ENCODE peak calls at places on chromosomes 1 and 21, in six cellular contexts. J is ascending aorta, N is heart left ventricle, D is fibroblast of lung, A is lower lobe of right lung, G is adrenal gland. M is an unnamed sample.
A peak's percentile ranks its signal among the peaks of the same experiment; 100 is the strongest.

GRCh38 chr1:9149151-9149550 is 20.2 kb upstream of the GPR157 start:
- DNase-seq in D (no peak), N (peak; percentile 46), J (no peak), A (no peak), G (no peak), M (no peak)

GRCh38 chr1:212062832-212063438 is 27.4 kb downstream of the DTL start:
- DNase-seq in N (no peak), J (no peak), G (no peak), A (no peak), D (peak; percentile 66), M (peak; percentile 62)

GRCh38 chr21:39051561-39051949 is 131.7 kb downstream of the PSMG1 start:
- DNase-seq in J (peak; percentile 39), N (no peak), G (no peak), A (no peak), D (no peak), M (no peak)

GRCh38 chr1:1779691-1780597 is 1.7 kb upstream of the NADK start:
- DNase-seq in J (peak; percentile 77), G (peak; percentile 74), A (peak; percentile 82), D (peak; percentile 63), N (peak; percentile 61), M (peak; percentile 81)

GRCh38 chr1:16924216-16924918 is 2.6 kb downstream of the CROCC start:
- DNase-seq in N (no peak), D (no peak), G (no peak), A (peak; percentile 34), J (no peak), M (no peak)

GRCh38 chr1:53754484-53755312 is 15.7 kb upstream of the GLIS1 start:
- DNase-seq in J (no peak), D (peak; percentile 82), N (no peak), G (peak; percentile 66), A (no peak), M (peak; percentile 80)

GRCh38 chr21:25809013-25809412 is 74.2 kb downstream of the GABPA start:
- DNase-seq in D (peak; percentile 15), G (no peak), J (no peak), N (no peak), A (no peak), M (no peak)

GRCh38 chr1:228275435-228276342 is 67.8 kb downstream of the OBSCN start:
- DNase-seq in J (peak; percentile 93), D (peak; percentile 78), G (peak; percentile 90), A (peak; percentile 88), N (peak; percentile 90), M (peak; percentile 90)

GRCh38 chr1:234553241-234554156 is 56.5 kb downstream of the IRF2BP2 start:
- DNase-seq in G (peak; percentile 44), J (peak; percentile 56), N (peak; percentile 45), D (peak; percentile 73), A (no peak), M (peak; percentile 96)

GRCh38 chr21:15037894-15038293 is 26.9 kb downstream of the NRIP1 start:
- DNase-seq in D (no peak), J (no peak), N (no peak), A (no peak), G (no peak), M (no peak)

GRCh38 chr1:29569971-29570634 is 333.8 kb downstream of the PTPRU start:
- DNase-seq in D (peak; percentile 88), G (peak; percentile 24), N (no peak), J (no peak), A (no peak), M (no peak)

GRCh38 chr1:159941867-159942560 is 3.4 kb downstream of the IGSF9 start:
- DNase-seq in G (no peak), N (no peak), A (no peak), J (no peak), D (no peak), M (no peak)

GRCh38 chr1:92168657-92169056 is 49.1 kb upstream of the C1orf146 start:
- DNase-seq in J (no peak), A (no peak), D (no peak), G (no peak), N (no peak), M (no peak)

GRCh38 chr1:154485106-154485505 is 16.9 kb upstream of the TDRD10 start:
- DNase-seq in D (no peak), G (peak; percentile 60), N (peak; percentile 69), A (no peak), J (peak; percentile 64), M (peak; percentile 78)

GRCh38 chr1:89761901-89762300 is 58.9 kb upstream of the LRRC8D start:
- DNase-seq in G (peak; percentile 60), D (no peak), N (no peak), A (no peak), J (no peak), M (no peak)

GRCh38 chr1:200262326-200262965 is 147.4 kb downstream of the ZNF281 start:
- DNase-seq in J (no peak), A (no peak), D (no peak), G (no peak), N (no peak), M (no peak)

GRCh38 chr1:19385236-19385635 is 73.1 kb downstream of the SLC66A1 start:
- DNase-seq in N (no peak), G (no peak), D (no peak), A (no peak), J (no peak), M (no peak)

GRCh38 chr1:207645632-207646081 is 724 bp downstream of the CR1L start:
- DNase-seq in J (no peak), D (no peak), G (no peak), N (no peak), A (no peak), M (no peak)

GRCh38 chr1:41545996-41546938 is 61.8 kb upstream of the EDN2 start:
- DNase-seq in J (peak; percentile 53), G (no peak), A (no peak), N (no peak), D (peak; percentile 53), M (peak; percentile 11)

GRCh38 chr1:111989531-111990025 is at the start of gene KCND3:
- DNase-seq in N (peak; percentile 55), D (peak; percentile 4), J (peak; percentile 64), A (peak; percentile 50), G (peak; percentile 33), M (peak; percentile 66)

GRCh38 chr21:36061445-36061844 is 1.1 kb upstream of the SETD4 start:
- DNase-seq in G (no peak), D (no peak), N (no peak), J (no peak), A (no peak), M (no peak)

GRCh38 chr1:6922096-6922931 is 137.1 kb downstream of the CAMTA1 start:
- DNase-seq in A (no peak), N (peak; percentile 68), J (peak; percentile 91), D (peak; percentile 23), G (peak; percentile 75), M (peak; percentile 85)

GRCh38 chr1:234208791-234209190 is 164.5 kb upstream of the COA6 start:
- DNase-seq in N (no peak), A (no peak), J (no peak), D (no peak), G (no peak), M (no peak)

GRCh38 chr1:81848880-81849500 is 48.3 kb downstream of the ADGRL2 start:
- DNase-seq in G (no peak), J (no peak), D (no peak), A (no peak), N (no peak), M (no peak)

GRCh38 chr1:179586107-179586823 is 5.4 kb upstream of the TDRD5 start:
- DNase-seq in D (peak; percentile 40), G (peak; percentile 76), A (peak; percentile 56), N (peak; percentile 52), J (no peak), M (peak; percentile 37)

GRCh38 chr1:66704177-66704880 is 47.9 kb upstream of the DYNLT5 start:
- DNase-seq in A (no peak), N (no peak), D (no peak), J (no peak), G (no peak), M (no peak)

GRCh38 chr1:66705100-66705499 is 47.2 kb upstream of the DYNLT5 start:
- DNase-seq in J (no peak), D (no peak), A (no peak), G (peak; percentile 59), N (no peak), M (no peak)
- H3K27ac ChIP-seq in J (no peak overlapping the region), D (no peak overlapping the region), A (no peak overlapping the region), G (peak overlapping the region; percentile 15), N (no peak overlapping the region), M (no peak overlapping the region)

GRCh38 chr1:85202864-85203255 is 2.0 kb upstream of the SYDE2 start:
- DNase-seq in D (no peak), J (no peak), A (no peak), N (no peak), G (no peak), M (no peak)

GRCh38 chr1:85200367-85200869 is 398 bp downstream of the SYDE2 start:
- DNase-seq in A (peak; percentile 67), G (peak; percentile 29), D (no peak), J (no peak), N (no peak), M (peak; percentile 62)

GRCh38 chr1:85200870-85201339 is at the start of gene SYDE2:
- DNase-seq in N (peak; percentile 89), A (peak; percentile 85), D (peak; percentile 56), J (peak; percentile 88), G (peak; percentile 82), M (peak; percentile 93)

GRCh38 chr1:85202092-85202863 is 1.5 kb upstream of the SYDE2 start:
- DNase-seq in A (no peak), J (no peak), N (no peak), D (no peak), G (no peak), M (no peak)

GRCh38 chr1:85201340-85202091 is 700 bp upstream of the SYDE2 start:
- DNase-seq in J (peak; percentile 81), N (peak; percentile 79), D (peak; percentile 52), A (peak; percentile 84), G (peak; percentile 77), M (peak; percentile 91)
- H3K27ac ChIP-seq in J (peak overlapping the region; percentile 96), N (peak overlapping the region; percentile 90), D (peak overlapping the region; percentile 82), A (peak overlapping the region; percentile 96), G (peak overlapping the region; percentile 93), M (peak overlapping the region; percentile 100)

DNA sequence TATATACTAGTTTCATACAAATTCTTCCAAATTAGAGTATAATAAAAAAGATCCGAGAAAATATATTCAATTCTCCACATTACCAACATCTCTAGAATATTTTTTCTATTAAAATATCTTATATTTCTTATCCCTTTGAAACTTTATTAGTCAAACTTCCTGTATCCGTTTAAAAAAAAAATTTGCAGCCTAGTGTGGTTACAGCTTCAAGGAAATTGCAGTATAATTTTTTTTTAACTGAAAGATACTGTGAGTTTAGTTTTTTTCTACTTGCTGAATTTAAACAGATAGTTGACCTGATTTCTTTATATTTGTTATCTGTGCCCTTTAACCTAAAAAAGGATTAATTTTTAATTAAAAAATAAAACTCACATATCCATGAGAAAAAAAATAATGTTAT is 1.5 kb downstream of the RGS18 start:
- DNase-seq in D (no peak), J (no peak), G (no peak), A (no peak), N (no peak), M (peak; percentile 9)
- H3K27ac ChIP-seq in D (no peak overlapping the region), J (no peak overlapping the region), G (no peak overlapping the region), A (peak overlapping the region; percentile 71), N (no peak overlapping the region), M (no peak overlapping the region)

DNA sequence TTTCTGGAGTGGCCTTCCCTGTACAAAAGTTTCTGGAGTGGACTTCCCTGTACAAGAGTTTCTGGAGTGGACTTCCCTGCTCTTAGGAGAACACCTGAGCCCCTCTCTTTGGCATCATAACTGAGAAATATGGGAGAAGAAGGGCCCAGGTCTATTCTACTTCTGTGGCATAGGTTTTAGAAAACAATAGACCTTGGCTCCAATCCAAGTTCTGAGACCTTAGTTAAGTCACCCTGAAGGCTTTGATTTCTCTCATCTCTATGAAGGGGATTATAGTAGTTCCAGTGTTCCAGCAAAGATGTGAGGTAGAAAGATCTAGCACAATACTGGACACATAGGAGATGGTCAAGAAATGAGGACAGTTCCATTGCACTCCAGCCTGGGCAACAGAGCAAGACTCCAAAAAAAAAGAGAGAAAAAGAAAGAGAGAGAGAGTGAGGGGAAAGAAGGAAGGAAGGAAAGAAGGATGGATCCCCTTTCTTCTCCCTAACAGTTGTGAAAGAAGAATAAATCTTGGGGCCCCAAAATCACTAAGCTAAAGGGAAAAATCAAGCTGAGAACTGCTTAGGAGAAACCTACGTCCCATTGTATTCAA is 13.3 kb upstream of the EIF4G3 start:
- DNase-seq in J (no peak), G (no peak), A (no peak), D (no peak), N (no peak), M (no peak)
- H3K27ac ChIP-seq in J (no peak overlapping the region), G (no peak overlapping the region), A (no peak overlapping the region), D (no peak overlapping the region), N (no peak overlapping the region), M (no peak overlapping the region)

M was measured in cardiac muscle cell.